ENCODE peak calls at places on chromosomes 16 and 17, in eight cellular contexts. I is A549; P is HL-60; S is HFFc6; Y is nephron progenitor cell; W is ovary; Z is CD8-positive, alpha-beta T cell; L is lung. D is an unnamed sample.

GRCh38 chr16:11629071-11630030 is 38.9 kb upstream of the SNN start:
- DNase-seq in I (no peak), P (peak; percentile 78), S (no peak), Y (no peak), W (peak; percentile 25), Z (no peak), L (no peak), D (no peak)

GRCh38 chr16:50453446-50453845 is 84.7 kb upstream of the BRD7 start:
- DNase-seq in I (no peak), P (no peak), S (no peak), Y (no peak), W (no peak), Z (no peak), L (no peak), D (no peak)

GRCh38 chr16:24721830-24722238 is 7.6 kb upstream of the TNRC6A start:
- DNase-seq in I (no peak), P (no peak), S (no peak), Y (no peak), W (no peak), Z (peak; percentile 14), L (no peak), D (no peak)

GRCh38 chr17:75489511-75489955 is 25.8 kb downstream of the CASKIN2 start:
- DNase-seq in I (no peak), P (no peak), S (no peak), Y (no peak), W (no peak), Z (no peak), L (no peak), D (no peak)

GRCh38 chr17:76480676-76481075 is 13.3 kb downstream of the AANAT start:
- DNase-seq in I (no peak), P (no peak), S (no peak), Y (no peak), W (peak; percentile 60), Z (no peak), L (no peak), D (no peak)

GRCh38 chr16:75416904-75417565 is 16.3 kb downstream of the CFDP1 start:
- DNase-seq in I (no peak), P (no peak), S (no peak), Y (no peak), W (no peak), Z (no peak), L (no peak), D (no peak)

GRCh38 chr17:44159519-44160210 is 10.8 kb upstream of the ASB16 start:
- DNase-seq in I (no peak), P (no peak), S (no peak), Y (no peak), W (no peak), Z (peak; percentile 49), L (no peak), D (no peak)

GRCh38 chr16:23114131-23114904 is 34.9 kb downstream of the USP31 start:
- DNase-seq in I (no peak), P (no peak), S (no peak), Y (no peak), W (no peak), Z (no peak), L (no peak), D (no peak)

GRCh38 chr17:65403616-65404015 is 157.8 kb downstream of the AXIN2 start:
- DNase-seq in I (no peak), P (no peak), S (no peak), Y (no peak), W (no peak), Z (no peak), L (no peak), D (no peak)

GRCh38 chr17:71423871-71424546 is 696.8 kb upstream of the SOX9 start:
- DNase-seq in I (no peak), P (no peak), S (peak; percentile 81), Y (no peak), W (no peak), Z (no peak), L (no peak), D (no peak)

GRCh38 chr16:23901178-23902131 is 65.7 kb downstream of the PRKCB start:
- DNase-seq in I (no peak), P (no peak), S (no peak), Y (no peak), W (no peak), Z (no peak), L (no peak), D (no peak)

GRCh38 chr16:5042574-5043171 is 8.9 kb upstream of the NAGPA start:
- DNase-seq in I (no peak), P (no peak), S (peak; percentile 26), Y (no peak), W (no peak), Z (no peak), L (no peak), D (no peak)

GRCh38 chr16:81817789-81818304 is 38.8 kb downstream of the PLCG2 start:
- DNase-seq in I (no peak), P (no peak), S (no peak), Y (no peak), W (no peak), Z (peak; percentile 39), L (no peak), D (no peak)

GRCh38 chr17:75516619-75517276 is 420 bp downstream of the TSEN54 start:
- DNase-seq in I (peak; percentile 52), P (peak; percentile 35), S (no peak), Y (peak; percentile 74), W (no peak), Z (peak; percentile 42), L (peak; percentile 38), D (no peak)

GRCh38 chr17:29451338-29451737 is 61.2 kb downstream of the TAOK1 start:
- DNase-seq in I (no peak), P (no peak), S (no peak), Y (no peak), W (no peak), Z (no peak), L (no peak), D (no peak)

GRCh38 chr17:63694974-63695773 is 4.8 kb downstream of the LIMD2 start:
- DNase-seq in I (no peak), P (no peak), S (no peak), Y (no peak), W (no peak), Z (peak; percentile 32), L (no peak), D (no peak)

GRCh38 chr17:80847506-80848230 is 144.0 kb upstream of the CHMP6 start:
- DNase-seq in I (no peak), P (no peak), S (no peak), Y (no peak), W (no peak), Z (peak; percentile 62), L (no peak), D (no peak)

GRCh38 chr17:38752930-38753506 is 477 bp downstream of the PSMB3 start:
- DNase-seq in I (no peak), P (no peak), S (no peak), Y (peak; percentile 38), W (no peak), Z (no peak), L (no peak), D (no peak)

GRCh38 chr17:38750312-38751121 is 2.0 kb upstream of the PSMB3 start:
- DNase-seq in I (no peak), P (no peak), S (no peak), Y (peak; percentile 27), W (no peak), Z (no peak), L (no peak), D (no peak)

GRCh38 chr17:38751803-38752118 is 780 bp upstream of the PSMB3 start:
- DNase-seq in I (peak; percentile 86), P (peak; percentile 72), S (peak; percentile 67), Y (peak; percentile 90), W (peak; percentile 79), Z (peak; percentile 83), L (peak; percentile 83), D (peak; percentile 38)

GRCh38 chr17:38751144-38751802 is 1.3 kb upstream of the PSMB3 start:
- DNase-seq in I (no peak), P (no peak), S (no peak), Y (peak; percentile 42), W (no peak), Z (no peak), L (no peak), D (no peak)

GRCh38 chr17:38752119-38752929 is at the start of gene PSMB3:
- DNase-seq in I (peak; percentile 100), P (peak; percentile 100), S (peak; percentile 100), Y (peak; percentile 92), W (peak; percentile 95), Z (peak; percentile 96), L (peak; percentile 99), D (peak; percentile 97)
- TF ChIP-seq CTCF in I (no peak), P (no peak), S (no peak), Y (no peak), W (no peak), Z (no peak), L (no peak), D (no peak)

GRCh38 chr17:36934144-36934758 is 3.0 kb upstream of the LHX1 start:
- DNase-seq in I (peak; percentile 55), P (no peak), S (no peak), Y (no peak), W (no peak), Z (no peak), L (no peak), D (no peak)
- TF ChIP-seq CTCF in I (no peak), P (no peak), S (no peak), Y (no peak), W (no peak), Z (no peak), L (no peak), D (no peak)

DNA sequence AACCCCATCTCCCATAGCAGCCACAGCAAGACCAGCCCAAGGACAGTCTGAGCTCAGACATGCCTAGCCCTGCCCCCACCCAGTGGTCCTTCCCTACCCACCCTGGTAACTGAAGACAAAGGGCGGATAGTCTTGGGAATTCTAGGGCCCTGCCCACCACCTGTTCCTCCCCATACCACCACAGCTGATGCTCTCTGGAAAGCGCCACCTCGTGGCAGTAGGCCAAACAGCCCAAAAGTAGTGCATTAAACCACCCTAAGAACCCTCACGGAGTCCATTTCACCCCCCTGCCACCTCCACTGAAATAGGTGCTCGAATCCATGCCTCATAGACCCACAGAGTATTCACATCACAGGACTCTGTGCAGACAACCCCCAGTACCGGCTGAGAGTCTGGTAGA is 1021.4 kb downstream of the CDH8 start:
- DNase-seq in I (no peak), P (no peak), S (no peak), Y (no peak), W (no peak), Z (no peak), L (no peak), D (no peak)
- TF ChIP-seq CTCF in I (no peak), P (no peak), S (no peak), Y (no peak), W (no peak), Z (no peak), L (no peak), D (no peak)

GRCh38 chr16:7313170-7313569 is 19.5 kb upstream of the RBFOX1 start:
- DNase-seq in I (no peak), P (no peak), S (no peak), Y (peak; percentile 36), W (no peak), Z (no peak), L (no peak), D (no peak)
- TF ChIP-seq CTCF in I (peak; percentile 15), P (no peak), S (peak; percentile 52), Y (peak; percentile 63), W (no peak), Z (no peak), L (no peak), D (no peak)

DNA sequence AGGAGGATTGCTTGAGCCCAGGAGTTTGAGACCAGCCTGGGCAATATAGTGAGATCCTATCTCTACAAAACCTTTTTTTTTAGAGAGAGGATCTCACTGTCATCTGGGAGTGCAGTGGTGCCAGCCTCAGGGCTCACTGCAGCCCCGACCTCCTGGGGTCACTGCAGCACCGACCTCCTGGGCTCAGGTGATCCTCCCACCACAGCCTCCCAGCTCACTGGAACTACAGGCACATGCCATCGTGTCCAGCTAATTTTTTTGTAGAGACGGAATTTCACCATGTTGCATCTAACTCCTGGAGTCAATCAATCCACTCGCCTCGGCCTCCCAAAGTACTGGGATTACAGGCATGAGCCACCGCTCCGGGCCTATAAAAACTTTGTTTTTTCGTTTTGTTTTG is 15.4 kb downstream of the MAPK8IP3 start:
- DNase-seq in I (no peak), P (no peak), S (no peak), Y (no peak), W (no peak), Z (no peak), L (no peak), D (no peak)
- TF ChIP-seq CTCF in I (no peak), P (no peak), S (no peak), Y (no peak), W (no peak), Z (no peak), L (no peak), D (no peak)

D was measured in AG04449.